ENCODE peak calls at places on chromosome 11, in five cellular contexts. B, V, U, I and Q are unnamed samples.

GRCh38 chr11:90805172-90805571 is 582.3 kb upstream of the CHORDC1 start:
- DNase-seq in B (no peak), I (no peak), U (no peak), V (no peak), Q (no peak)

GRCh38 chr11:115159122-115159665 is 345.0 kb downstream of the CADM1 start:
- DNase-seq in U (no peak), V (no peak), B (no peak), I (no peak), Q (no peak)

GRCh38 chr11:44304091-44305084 is 5.6 kb downstream of the ALX4 start:
- DNase-seq in B (no peak), I (no peak), U (no peak), V (no peak), Q (peak; percentile 86)

GRCh38 chr11:126115820-126116319 is 53.2 kb upstream of the CDON start:
- DNase-seq in U (peak; percentile 83), I (no peak), B (peak; percentile 87), V (peak; percentile 90), Q (peak; percentile 42)

GRCh38 chr11:12769834-12770345 is 95.7 kb downstream of the TEAD1 start:
- DNase-seq in U (no peak), B (no peak), I (no peak), V (no peak), Q (no peak)

GRCh38 chr11:9070740-9071476 is 20.5 kb downstream of the SCUBE2 start:
- DNase-seq in I (no peak), B (no peak), V (no peak), U (no peak), Q (no peak)

GRCh38 chr11:125457814-125458343 is 38.2 kb downstream of the FEZ1 start:
- DNase-seq in B (peak; percentile 91), U (peak; percentile 56), V (peak; percentile 61), I (no peak), Q (no peak)

GRCh38 chr11:106288988-106289387 is 211.5 kb downstream of the AASDHPPT start:
- DNase-seq in U (no peak), I (no peak), V (no peak), B (no peak), Q (peak; percentile 53)

GRCh38 chr11:70122490-70123198 is 44.5 kb downstream of the ANO1 start:
- DNase-seq in U (no peak), B (no peak), I (no peak), V (no peak), Q (no peak)

GRCh38 chr11:29336727-29337212 is 680.1 kb downstream of the KCNA4 start:
- DNase-seq in V (no peak), I (no peak), U (no peak), B (no peak), Q (no peak)

GRCh38 chr11:44561275-44561781 is 4.1 kb upstream of the CD82 start:
- DNase-seq in B (no peak), I (no peak), V (no peak), U (no peak), Q (no peak)

GRCh38 chr11:79940976-79941735 is 500.3 kb upstream of the TENM4 start:
- DNase-seq in I (no peak), B (no peak), V (no peak), U (no peak), Q (no peak)

GRCh38 chr11:111586305-111586915 is 15.8 kb upstream of the SIK2 start:
- DNase-seq in I (no peak), V (peak; percentile 72), B (no peak), U (peak; percentile 61), Q (peak; percentile 57)

GRCh38 chr11:124167852-124168251 is 15.3 kb upstream of the OR10D3 start:
- DNase-seq in U (no peak), I (no peak), B (no peak), V (no peak), Q (peak; percentile 76)

GRCh38 chr11:70725272-70725671 is 326.9 kb downstream of the CTTN start:
- DNase-seq in V (no peak), I (no peak), B (no peak), U (no peak), Q (no peak)

GRCh38 chr11:64536396-64536935 is 54.6 kb upstream of the SLC22A12 start:
- DNase-seq in I (no peak), B (no peak), V (no peak), U (no peak), Q (no peak)

GRCh38 chr11:116533186-116533825 is 239.5 kb downstream of the BUD13 start:
- DNase-seq in V (no peak), I (peak; percentile 72), B (no peak), U (no peak), Q (peak; percentile 78)

GRCh38 chr11:102810943-102811528 is 13.1 kb upstream of the MMP1 start:
- DNase-seq in B (no peak), I (no peak), U (no peak), V (peak; percentile 36), Q (peak; percentile 31)

DNA sequence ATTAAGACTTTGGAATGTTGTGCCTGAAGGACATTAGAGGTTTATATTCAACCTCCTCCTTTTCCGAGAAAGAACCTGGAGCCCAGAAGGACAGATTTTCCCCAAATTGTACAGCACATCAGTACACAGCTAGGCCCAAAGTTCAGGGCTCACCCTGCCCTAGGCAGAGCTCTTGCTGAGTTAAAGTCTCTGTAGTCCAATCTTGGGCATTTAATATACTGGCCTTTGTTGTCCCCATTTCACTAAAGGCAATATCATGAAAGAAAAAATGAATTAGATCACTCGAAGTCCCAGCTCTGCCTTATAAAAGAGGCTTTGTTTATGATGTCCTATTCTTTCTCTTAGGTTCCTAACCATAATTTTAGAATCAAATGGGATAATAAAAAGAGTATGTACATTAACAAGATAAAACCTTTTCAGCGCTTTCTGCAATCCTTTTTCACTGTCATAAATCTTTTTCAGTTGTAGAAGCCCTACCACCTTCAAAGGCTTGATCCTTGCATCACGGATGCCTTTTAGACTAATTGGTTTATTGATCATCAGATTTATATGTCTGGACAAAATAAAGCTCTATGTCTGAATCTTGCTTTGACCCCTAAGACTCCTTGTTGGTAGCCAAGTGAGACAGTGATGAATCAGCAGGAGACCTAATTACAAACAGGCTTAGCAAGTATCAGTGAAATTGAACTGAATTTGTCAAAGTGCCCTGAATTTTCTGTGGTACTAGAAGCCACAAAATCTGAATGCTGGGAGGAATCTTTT is 39.8 kb downstream of the RELT start:
- DNase-seq in I (no peak), V (no peak), U (no peak), B (no peak), Q (no peak)
- H3K27ac ChIP-seq in I (no peak overlapping the region), V (peak overlapping the region; percentile 5), U (peak overlapping the region; percentile 36), B (peak overlapping the region; percentile 8), Q (no peak overlapping the region)

DNA sequence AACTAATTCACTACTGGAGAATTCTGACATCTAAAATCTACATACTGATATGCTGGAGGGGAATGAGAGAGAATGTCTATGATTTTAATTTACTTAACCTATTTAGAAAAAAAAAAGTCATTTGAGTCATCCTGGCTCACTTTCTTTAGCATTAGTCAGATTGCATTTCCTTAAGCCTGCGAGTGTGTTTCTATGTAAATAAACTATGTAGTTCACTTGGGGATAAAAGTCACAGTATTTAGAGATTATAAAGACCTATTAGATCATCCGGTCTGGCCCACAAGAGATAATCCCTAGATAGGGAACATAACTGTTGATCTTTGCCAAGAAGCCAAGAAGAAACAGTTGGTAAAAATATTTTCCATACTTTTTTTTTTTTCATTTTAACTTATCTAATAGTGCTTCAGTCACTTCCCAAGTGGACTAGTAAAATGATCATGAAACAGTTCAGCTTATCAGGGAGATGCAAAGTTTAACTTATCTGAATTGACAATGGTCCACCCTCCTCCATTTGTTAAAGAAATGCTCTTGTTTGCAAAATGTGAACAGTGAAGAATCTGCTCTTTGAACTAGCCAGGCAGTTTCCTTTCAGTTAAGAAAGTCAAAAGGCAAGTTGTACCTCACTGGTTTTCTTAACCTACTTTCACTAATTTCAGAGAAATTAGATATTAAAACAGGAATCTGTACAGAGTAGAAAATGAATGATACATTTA is 21.2 kb upstream of the BLID start:
- DNase-seq in B (no peak), U (no peak), I (no peak), V (peak; percentile 29), Q (no peak)
- H3K27ac ChIP-seq in B (no peak overlapping the region), U (peak overlapping the region; percentile 60), I (no peak overlapping the region), V (peak overlapping the region; percentile 27), Q (no peak overlapping the region)

GRCh38 chr11:134999490-135000066 is 587.5 kb upstream of the B3GAT1 start:
- DNase-seq in I (no peak), U (no peak), V (no peak), B (no peak), Q (peak; percentile 68)

GRCh38 chr11:134993691-134994243 is 581.7 kb upstream of the B3GAT1 start:
- DNase-seq in V (no peak), B (no peak), I (no peak), U (no peak), Q (no peak)

GRCh38 chr11:134995746-134996145 is 583.7 kb upstream of the B3GAT1 start:
- DNase-seq in V (no peak), B (no peak), U (no peak), I (no peak), Q (peak; percentile 40)

GRCh38 chr11:134997652-134998320 is 585.7 kb upstream of the B3GAT1 start:
- DNase-seq in U (peak; percentile 38), I (no peak), B (no peak), V (no peak), Q (no peak)

DNA sequence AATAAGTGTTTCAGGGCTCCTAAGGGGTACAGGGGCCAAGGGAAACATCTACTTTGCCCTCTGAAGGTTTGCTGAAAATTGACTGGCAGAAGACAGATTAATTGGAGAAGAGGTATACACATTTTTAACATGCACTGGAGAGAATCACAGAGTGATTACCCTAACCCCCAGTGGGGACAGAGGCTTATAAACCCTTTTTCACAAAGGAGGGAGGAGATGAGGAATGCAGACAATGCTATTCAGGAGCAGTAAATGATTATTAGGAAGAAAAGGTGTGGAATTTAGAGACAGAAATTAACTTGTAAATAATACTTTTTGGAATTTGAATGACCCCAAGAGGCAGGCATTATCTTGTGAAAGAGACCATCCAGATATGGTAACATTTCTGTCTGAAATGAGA is 582.4 kb upstream of the B3GAT1 start:
- DNase-seq in V (no peak), I (peak; percentile 45), B (no peak), U (no peak), Q (peak; percentile 72)
- H3K27ac ChIP-seq in V (no peak overlapping the region), I (peak overlapping the region; percentile 58), B (no peak overlapping the region), U (no peak overlapping the region), Q (peak overlapping the region; percentile 70)

DNA sequence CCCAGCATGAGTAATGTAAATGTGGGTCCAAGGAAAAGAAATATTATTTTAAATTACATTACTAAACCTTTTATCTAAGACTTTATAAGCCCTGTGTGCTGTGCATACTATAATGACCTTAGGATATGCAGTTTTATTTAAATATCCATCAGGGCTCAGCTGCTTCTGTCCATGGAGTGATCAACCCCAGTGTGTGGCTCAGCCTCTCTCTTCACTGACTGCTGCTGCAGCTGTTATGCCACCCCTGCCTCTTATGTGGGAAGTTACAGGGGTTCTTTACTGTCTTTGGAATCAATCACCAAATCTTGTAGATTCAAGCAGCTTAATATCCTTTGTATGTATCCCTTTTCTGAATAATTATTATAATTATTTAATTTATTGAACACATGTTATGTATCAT is 54.4 kb downstream of the FAT3 start:
- DNase-seq in B (no peak), U (no peak), V (no peak), I (no peak), Q (no peak)
- H3K27ac ChIP-seq in B (no peak overlapping the region), U (no peak overlapping the region), V (no peak overlapping the region), I (no peak overlapping the region), Q (no peak overlapping the region)

DNA sequence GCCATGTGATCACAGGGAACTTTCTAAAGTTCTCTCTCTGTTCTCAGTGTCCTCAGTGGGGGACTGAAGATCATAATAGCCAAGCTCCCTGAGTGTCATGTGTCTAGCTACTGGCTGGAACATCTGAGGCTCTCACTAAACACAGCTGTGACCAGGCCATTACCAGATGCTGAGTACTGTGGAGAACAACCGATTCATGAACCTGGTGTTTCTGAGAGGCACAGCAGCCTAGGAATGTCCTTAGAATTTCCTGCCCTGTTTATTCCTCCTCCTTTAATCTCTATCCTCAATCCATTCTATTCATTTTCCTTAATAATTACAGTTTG is 93.0 kb downstream of the ME3 start:
- DNase-seq in I (no peak), V (no peak), B (no peak), U (no peak), Q (no peak)
- H3K27ac ChIP-seq in I (peak overlapping the region; percentile 9), V (peak overlapping the region; percentile 73), B (peak overlapping the region; percentile 1), U (no peak overlapping the region), Q (no peak overlapping the region)

GRCh38 chr11:65642014-65642671 is 4.2 kb downstream of the SIPA1 start:
- DNase-seq in I (peak; percentile 33), V (no peak), U (no peak), B (peak; percentile 65), Q (peak; percentile 62)
- H3K27ac ChIP-seq in I (no peak overlapping the region), V (no peak overlapping the region), U (no peak overlapping the region), B (no peak overlapping the region), Q (no peak overlapping the region)